ENCODE peak calls at places on chromosomes 3 and 15, in five cellular contexts. L is sigmoid colon, S is lower lobe of right lung, Y is fibroblast of mammary gland, P is neural crest cell. U is an unnamed sample.

GRCh38 chr3:113607219-113607596 is 74.9 kb downstream of the SIDT1 start:
- DNase-seq in L (no peak), S (no peak), Y (no peak), P (no peak), U (no peak)

GRCh38 chr3:35908366-35909232 is 269.3 kb downstream of the ARPP21 start:
- DNase-seq in L (no peak), S (peak; percentile 55), Y (peak; percentile 72), P (peak; percentile 77), U (no peak)

GRCh38 chr3:142963266-142964149 is at the start of gene PAQR9:
- DNase-seq in L (no peak), S (no peak), Y (no peak), P (peak; percentile 49), U (no peak)

GRCh38 chr3:112115806-112116383 is 17.2 kb downstream of the GCSAM start:
- DNase-seq in L (no peak), S (no peak), Y (no peak), P (no peak), U (no peak)

GRCh38 chr3:183944790-183945189 is 60.1 kb upstream of the PARL start:
- DNase-seq in L (no peak), S (no peak), Y (no peak), P (no peak), U (no peak)

GRCh38 chr3:195542261-195542660 is 864 bp downstream of the PPP1R2 start:
- DNase-seq in L (no peak), S (no peak), Y (no peak), P (no peak), U (no peak)

GRCh38 chr15:66115568-66116206 is 137.9 kb downstream of the MEGF11 start:
- DNase-seq in L (no peak), S (no peak), Y (peak; percentile 3), P (no peak), U (no peak)

GRCh38 chr3:183185696-183186095 is 23.2 kb upstream of the LAMP3 start:
- DNase-seq in L (no peak), S (no peak), Y (peak; percentile 94), P (no peak), U (no peak)

GRCh38 chr15:86906406-86906805 is 826.7 kb downstream of the AGBL1 start:
- DNase-seq in L (no peak), S (no peak), Y (no peak), P (no peak), U (no peak)

GRCh38 chr15:31447893-31448634 is 121.4 kb downstream of the KLF13 start:
- DNase-seq in L (no peak), S (no peak), Y (no peak), P (no peak), U (no peak)

GRCh38 chr3:52001443-52001974 is 5.8 kb upstream of the RPL29 start:
- DNase-seq in L (peak; percentile 85), S (peak; percentile 83), Y (peak; percentile 50), P (peak; percentile 77), U (no peak)

GRCh38 chr3:149512073-149512782 is 37.7 kb downstream of the TM4SF4 start:
- DNase-seq in L (peak; percentile 85), S (peak; percentile 64), Y (peak; percentile 70), P (peak; percentile 61), U (no peak)

GRCh38 chr3:17125738-17126137 is 241.0 kb downstream of the PLCL2 start:
- DNase-seq in L (no peak), S (no peak), Y (no peak), P (no peak), U (no peak)

GRCh38 chr3:153639634-153640033 is 477.6 kb downstream of the RAP2B start:
- DNase-seq in L (no peak), S (no peak), Y (no peak), P (no peak), U (no peak)

GRCh38 chr15:94080416-94080815 is 150.9 kb upstream of the MCTP2 start:
- DNase-seq in L (no peak), S (no peak), Y (peak; percentile 94), P (no peak), U (no peak)

GRCh38 chr3:48428088-48428862 is 1.6 kb downstream of the PLXNB1 start:
- DNase-seq in L (peak; percentile 65), S (peak; percentile 53), Y (no peak), P (no peak), U (no peak)

GRCh38 chr3:137988152-137988551 is 21.8 kb upstream of the CLDN18 start:
- DNase-seq in L (no peak), S (no peak), Y (no peak), P (no peak), U (no peak)

GRCh38 chr3:42557849-42558248 is 23.9 kb downstream of the SEC22C start:
- DNase-seq in L (no peak), S (no peak), Y (no peak), P (no peak), U (no peak)

GRCh38 chr3:4834403-4834866 is 144.8 kb upstream of the BHLHE40 start:
- DNase-seq in L (no peak), S (peak; percentile 63), Y (no peak), P (no peak), U (no peak)

GRCh38 chr15:44569316-44569715 is 32.4 kb downstream of the EIF3J start:
- DNase-seq in L (no peak), S (no peak), Y (no peak), P (no peak), U (no peak)

GRCh38 chr15:99976000-99976399 is 242.8 kb upstream of the LYSMD4 start:
- DNase-seq in L (no peak), S (no peak), Y (no peak), P (no peak), U (no peak)

DNA sequence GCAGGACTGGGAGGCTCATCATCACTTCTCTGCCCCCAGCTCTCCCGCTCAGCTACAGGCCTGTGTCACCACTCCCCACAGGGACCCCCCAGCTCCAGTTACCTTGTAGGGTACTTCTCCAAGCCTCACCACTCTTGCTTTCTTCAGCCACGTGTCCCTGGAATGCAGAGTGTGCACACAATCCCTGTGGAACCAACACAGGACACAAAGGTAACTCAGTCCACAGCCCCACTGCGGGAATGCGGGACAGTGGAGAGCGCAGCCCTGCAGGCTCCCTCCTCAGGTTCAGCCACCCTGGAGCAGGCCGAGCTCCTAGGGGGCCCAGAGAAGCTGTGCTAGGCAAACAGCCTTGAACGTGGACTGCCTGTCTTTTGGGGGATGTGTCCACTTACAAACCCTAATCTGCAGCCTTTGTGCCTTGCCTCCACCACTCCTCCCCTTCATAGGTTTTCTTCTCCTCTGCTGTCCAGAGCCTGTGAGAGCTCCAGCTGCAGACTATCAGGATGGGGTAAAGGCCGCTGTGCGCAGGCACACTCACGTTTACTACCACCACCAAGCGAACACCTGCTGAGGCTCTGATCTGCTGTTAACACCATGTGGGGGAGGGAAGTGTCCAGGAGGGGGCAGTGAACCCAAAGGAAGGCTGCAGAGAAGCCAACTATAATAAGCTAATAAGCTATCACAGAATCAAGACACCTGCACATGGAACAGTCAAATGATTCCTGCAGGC is 26.0 kb downstream of the XPC start:
- DNase-seq in L (no peak), S (no peak), Y (no peak), P (no peak), U (no peak)
- TF ChIP-seq CTCF in L (no peak), S (no peak), Y (peak; percentile 29), P (peak; percentile 31), U (no peak)

GRCh38 chr15:76390571-76390970 is 54.0 kb downstream of the ISL2 start:
- DNase-seq in L (no peak), S (no peak), Y (no peak), P (no peak), U (no peak)
- TF ChIP-seq CTCF in L (no peak), S (no peak), Y (no peak), P (no peak), U (no peak)

DNA sequence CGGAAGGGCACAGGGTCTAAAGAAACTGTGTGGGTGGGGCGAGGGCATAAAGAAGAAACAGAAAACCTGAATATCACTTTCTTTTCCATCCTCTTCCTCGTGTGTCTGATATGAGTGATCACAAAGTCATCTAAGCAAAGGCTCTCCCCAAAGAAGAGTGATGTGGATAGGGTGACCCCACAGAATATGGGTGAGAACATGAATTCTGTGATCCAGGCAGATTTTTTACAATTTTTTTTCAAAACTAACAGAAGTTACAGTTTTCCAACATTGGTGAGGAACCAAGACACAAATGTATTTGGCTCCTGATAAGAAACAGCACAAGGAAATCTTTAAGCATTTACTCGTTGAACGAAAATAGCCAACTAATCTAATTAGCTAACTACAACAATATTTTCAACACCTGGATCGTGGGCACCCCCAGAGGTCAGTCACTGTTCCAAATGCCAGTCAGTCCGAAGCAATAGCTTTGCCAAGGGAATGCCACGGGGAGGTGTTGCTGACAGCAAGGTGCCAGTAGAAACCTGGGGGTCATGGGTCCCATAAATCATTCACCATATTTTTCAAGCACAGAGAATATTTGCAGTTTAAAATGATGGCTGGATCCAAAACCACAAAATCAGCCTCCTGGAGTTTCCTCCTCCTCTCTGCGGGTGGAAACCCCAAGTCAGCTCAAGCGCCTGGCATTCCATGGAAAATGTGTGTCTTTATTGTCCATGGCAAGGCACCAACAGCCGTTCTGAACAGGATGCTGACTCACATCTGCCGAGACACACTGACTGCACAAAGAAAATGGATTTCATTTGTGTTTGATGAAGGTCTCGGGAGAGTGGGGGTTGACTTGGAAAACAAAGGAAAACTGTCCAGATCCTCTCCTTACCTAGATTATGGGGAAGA is 26.7 kb downstream of the ANXA2 start:
- DNase-seq in L (peak; percentile 91), S (no peak), Y (peak; percentile 99), P (no peak), U (no peak)
- TF ChIP-seq CTCF in L (no peak), S (no peak), Y (no peak), P (no peak), U (no peak)

GRCh38 chr3:169774186-169774585 is 990 bp downstream of the MYNN start:
- DNase-seq in L (no peak), S (no peak), Y (no peak), P (no peak), U (no peak)

GRCh38 chr3:169772530-169772950 is 656 bp upstream of the MYNN start:
- DNase-seq in L (peak; percentile 91), S (peak; percentile 79), Y (peak; percentile 76), P (peak; percentile 52), U (no peak)

GRCh38 chr3:169769287-169770181 is at the start of gene ACTRT3:
- DNase-seq in L (peak; percentile 79), S (peak; percentile 83), Y (peak; percentile 81), P (peak; percentile 71), U (peak; percentile 15)

GRCh38 chr3:169771651-169772529 is 1.3 kb upstream of the MYNN start:
- DNase-seq in L (peak; percentile 69), S (peak; percentile 52), Y (peak; percentile 77), P (peak; percentile 69), U (no peak)

DNA sequence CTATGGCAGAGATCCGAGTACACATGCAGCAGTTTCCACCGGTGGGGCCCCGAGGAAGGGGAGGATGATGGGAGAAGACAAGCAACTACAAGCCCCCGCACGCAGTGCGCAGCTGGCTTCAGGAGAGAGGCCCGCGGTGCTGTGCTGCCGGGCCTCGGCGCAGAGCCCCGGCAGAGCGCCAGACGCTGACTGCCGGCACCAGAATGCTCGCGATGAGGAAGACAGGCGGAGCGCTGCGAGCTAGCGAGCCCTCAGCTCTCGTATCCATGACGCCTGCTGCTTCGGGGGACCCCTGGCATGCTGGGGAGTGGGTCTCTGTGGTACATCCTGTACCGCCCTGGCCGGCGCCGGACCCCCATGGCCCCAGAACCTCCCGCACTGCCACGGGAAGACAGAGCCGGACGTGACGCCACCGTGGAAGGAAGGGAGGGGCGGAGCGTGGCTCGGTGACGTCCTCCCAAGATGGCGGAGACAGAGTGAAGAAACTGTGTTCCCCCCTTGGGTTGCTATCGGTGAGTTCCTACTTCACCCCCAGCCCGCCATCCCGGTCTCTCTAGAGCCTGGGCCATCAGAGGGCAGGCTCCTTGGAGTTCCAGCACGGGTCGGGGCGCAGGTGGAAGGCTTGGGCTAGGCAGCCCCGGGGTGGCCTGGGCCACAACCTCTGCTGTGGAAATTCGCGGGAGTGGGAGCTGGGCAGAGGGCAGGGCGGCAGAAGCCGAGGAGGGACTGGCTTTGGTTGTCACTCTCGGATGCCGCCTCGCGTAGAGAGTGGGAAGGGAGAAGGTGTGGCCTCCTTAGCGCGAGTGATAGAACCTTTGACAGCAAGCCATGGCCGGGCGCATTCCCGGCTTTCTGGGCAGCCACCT is at the start of gene MYNN:
- DNase-seq in L (peak; percentile 96), S (peak; percentile 94), Y (peak; percentile 88), P (peak; percentile 79), U (peak; percentile 73)
- TF ChIP-seq CTCF in L (no peak), S (peak; percentile 21), Y (no peak), P (no peak), U (no peak)